ENCODE peak calls at places on chromosomes 13 and 19, in ten cellular contexts. One of them, this sample, is unnamed.

GRCh38 chr19:720691-721160 is 12.0 kb downstream of the PALM start:
- DNase-seq in midbrain: peak; percentile 75
- DNase-seq in dorsolateral prefrontal cortex: peak; percentile 52
- DNase-seq in amniotic stem cell: no peak
- DNase-seq in EH: no peak
- DNase-seq in fibroblast of mammary gland: no peak
- DNase-seq in AG09319: no peak
- DNase-seq in RPMI8226: no peak
- DNase-seq in brain microvascular endothelial cell: no peak
- DNase-seq in fibroblast of the conjunctiva: no peak
- DNase-seq in this sample: peak; percentile 32

GRCh38 chr19:44552324-44552723 is 22.8 kb upstream of the CEACAM20 start:
- DNase-seq in midbrain: no peak
- DNase-seq in dorsolateral prefrontal cortex: no peak
- DNase-seq in amniotic stem cell: no peak
- DNase-seq in EH: peak; percentile 45
- DNase-seq in fibroblast of mammary gland: peak; percentile 31
- DNase-seq in AG09319: no peak
- DNase-seq in RPMI8226: peak; percentile 30
- DNase-seq in brain microvascular endothelial cell: peak; percentile 24
- DNase-seq in fibroblast of the conjunctiva: no peak
- DNase-seq in this sample: no peak

GRCh38 chr13:51007216-51007615 is 97.6 kb downstream of the RNASEH2B start:
- DNase-seq in midbrain: no peak
- DNase-seq in dorsolateral prefrontal cortex: no peak
- DNase-seq in amniotic stem cell: no peak
- DNase-seq in EH: no peak
- DNase-seq in fibroblast of mammary gland: no peak
- DNase-seq in AG09319: no peak
- DNase-seq in RPMI8226: no peak
- DNase-seq in brain microvascular endothelial cell: no peak
- DNase-seq in fibroblast of the conjunctiva: no peak
- DNase-seq in this sample: no peak

GRCh38 chr13:79530270-79530669 is 49.3 kb downstream of the NDFIP2 start:
- DNase-seq in midbrain: peak; percentile 74
- DNase-seq in dorsolateral prefrontal cortex: no peak
- DNase-seq in amniotic stem cell: no peak
- DNase-seq in EH: no peak
- DNase-seq in fibroblast of mammary gland: no peak
- DNase-seq in AG09319: no peak
- DNase-seq in RPMI8226: no peak
- DNase-seq in brain microvascular endothelial cell: no peak
- DNase-seq in fibroblast of the conjunctiva: no peak
- DNase-seq in this sample: no peak

GRCh38 chr13:46908511-46908910 is 11.7 kb upstream of the HTR2A start:
- DNase-seq in midbrain: no peak
- DNase-seq in dorsolateral prefrontal cortex: no peak
- DNase-seq in amniotic stem cell: no peak
- DNase-seq in EH: peak; percentile 74
- DNase-seq in fibroblast of mammary gland: peak; percentile 79
- DNase-seq in AG09319: peak; percentile 16
- DNase-seq in RPMI8226: no peak
- DNase-seq in brain microvascular endothelial cell: no peak
- DNase-seq in fibroblast of the conjunctiva: no peak
- DNase-seq in this sample: no peak

GRCh38 chr13:29756506-29756905 is 93.9 kb downstream of the UBL3 start:
- DNase-seq in midbrain: no peak
- DNase-seq in dorsolateral prefrontal cortex: no peak
- DNase-seq in amniotic stem cell: no peak
- DNase-seq in EH: peak; percentile 51
- DNase-seq in fibroblast of mammary gland: peak; percentile 38
- DNase-seq in AG09319: no peak
- DNase-seq in RPMI8226: no peak
- DNase-seq in brain microvascular endothelial cell: peak; percentile 18
- DNase-seq in fibroblast of the conjunctiva: no peak
- DNase-seq in this sample: no peak

GRCh38 chr19:10729406-10729805 is 11.5 kb downstream of the DNM2 start:
- DNase-seq in midbrain: no peak
- DNase-seq in dorsolateral prefrontal cortex: no peak
- DNase-seq in amniotic stem cell: no peak
- DNase-seq in EH: no peak
- DNase-seq in fibroblast of mammary gland: no peak
- DNase-seq in AG09319: no peak
- DNase-seq in RPMI8226: no peak
- DNase-seq in brain microvascular endothelial cell: no peak
- DNase-seq in fibroblast of the conjunctiva: no peak
- DNase-seq in this sample: no peak

GRCh38 chr19:49125025-49125731 is 5.8 kb downstream of the PPFIA3 start:
- DNase-seq in midbrain: no peak
- DNase-seq in dorsolateral prefrontal cortex: no peak
- DNase-seq in amniotic stem cell: no peak
- DNase-seq in EH: no peak
- DNase-seq in fibroblast of mammary gland: no peak
- DNase-seq in AG09319: no peak
- DNase-seq in RPMI8226: no peak
- DNase-seq in brain microvascular endothelial cell: no peak
- DNase-seq in fibroblast of the conjunctiva: no peak
- DNase-seq in this sample: no peak

GRCh38 chr19:13102416-13102665 is 317 bp downstream of the LYL1 start:
- DNase-seq in midbrain: no peak
- DNase-seq in dorsolateral prefrontal cortex: no peak
- DNase-seq in amniotic stem cell: no peak
- DNase-seq in EH: no peak
- DNase-seq in fibroblast of mammary gland: peak; percentile 51
- DNase-seq in AG09319: no peak
- DNase-seq in RPMI8226: no peak
- DNase-seq in brain microvascular endothelial cell: no peak
- DNase-seq in fibroblast of the conjunctiva: no peak
- DNase-seq in this sample: no peak

GRCh38 chr19:44658069-44658727 is 13.1 kb upstream of the CEACAM19 start:
- DNase-seq in midbrain: no peak
- DNase-seq in dorsolateral prefrontal cortex: no peak
- DNase-seq in amniotic stem cell: no peak
- DNase-seq in EH: no peak
- DNase-seq in fibroblast of mammary gland: no peak
- DNase-seq in AG09319: no peak
- DNase-seq in RPMI8226: no peak
- DNase-seq in brain microvascular endothelial cell: no peak
- DNase-seq in fibroblast of the conjunctiva: no peak
- DNase-seq in this sample: no peak

GRCh38 chr13:60318186-60318585 is 78.8 kb upstream of the TDRD3 start:
- DNase-seq in midbrain: no peak
- DNase-seq in dorsolateral prefrontal cortex: no peak
- DNase-seq in amniotic stem cell: no peak
- DNase-seq in EH: no peak
- DNase-seq in fibroblast of mammary gland: no peak
- DNase-seq in AG09319: no peak
- DNase-seq in RPMI8226: no peak
- DNase-seq in brain microvascular endothelial cell: no peak
- DNase-seq in fibroblast of the conjunctiva: no peak
- DNase-seq in this sample: no peak

GRCh38 chr13:44365008-44365407 is 8.6 kb upstream of the SERP2 start:
- DNase-seq in midbrain: no peak
- DNase-seq in dorsolateral prefrontal cortex: no peak
- DNase-seq in amniotic stem cell: no peak
- DNase-seq in EH: peak; percentile 51
- DNase-seq in fibroblast of mammary gland: peak; percentile 84
- DNase-seq in AG09319: no peak
- DNase-seq in RPMI8226: no peak
- DNase-seq in brain microvascular endothelial cell: no peak
- DNase-seq in fibroblast of the conjunctiva: no peak
- DNase-seq in this sample: no peak

GRCh38 chr13:34179481-34179880 is 361.5 kb downstream of the RFC3 start:
- DNase-seq in midbrain: no peak
- DNase-seq in dorsolateral prefrontal cortex: no peak
- DNase-seq in amniotic stem cell: no peak
- DNase-seq in EH: peak; percentile 51
- DNase-seq in fibroblast of mammary gland: no peak
- DNase-seq in AG09319: no peak
- DNase-seq in RPMI8226: no peak
- DNase-seq in brain microvascular endothelial cell: no peak
- DNase-seq in fibroblast of the conjunctiva: no peak
- DNase-seq in this sample: no peak